ENCODE peak calls at places on chromosomes 1 and 21, in seven cellular contexts. G is mesendoderm, I is neuronal stem cell, W is IMR-90, V is H9, D is H1, B is trophoblast cell. S is an unnamed sample.

GRCh38 chr1:7703321-7704213 is 67.5 kb upstream of the VAMP3 start:
- DNase-seq in G (peak; percentile 58), I (peak; percentile 51), W (no peak), V (peak; percentile 67), D (peak; percentile 73), B (no peak), S (no peak)

GRCh38 chr1:55584521-55585401 is 369.6 kb upstream of the USP24 start:
- DNase-seq in G (peak; percentile 25), I (peak; percentile 32), W (peak; percentile 44), V (no peak), D (no peak), B (no peak), S (no peak)

GRCh38 chr1:156618853-156619581 is at the start of gene HAPLN2:
- DNase-seq in G (peak; percentile 67), I (no peak), W (no peak), V (peak; percentile 80), D (peak; percentile 84), B (no peak), S (no peak)

GRCh38 chr1:51750729-51751128 is 127.8 kb downstream of the NRDC start:
- DNase-seq in G (no peak), I (no peak), W (peak; percentile 42), V (no peak), D (no peak), B (no peak), S (peak; percentile 9)

GRCh38 chr1:221392453-221392852 is 349.4 kb downstream of the DUSP10 start:
- DNase-seq in G (no peak), I (no peak), W (peak; percentile 86), V (no peak), D (no peak), B (no peak), S (peak; percentile 6)

GRCh38 chr21:44702111-44702972 is 5.4 kb downstream of the KRTAP10-12 start:
- DNase-seq in G (no peak), I (no peak), W (no peak), V (no peak), D (no peak), B (no peak), S (no peak)

GRCh38 chr21:44789880-44790279 is 11.7 kb downstream of the UBE2G2 start:
- DNase-seq in G (no peak), I (no peak), W (peak; percentile 58), V (no peak), D (no peak), B (no peak), S (peak; percentile 9)

GRCh38 chr1:11383553-11384169 is 95.3 kb upstream of the DISP3 start:
- DNase-seq in G (no peak), I (no peak), W (no peak), V (no peak), D (no peak), B (no peak), S (no peak)

GRCh38 chr1:63322248-63322943 is at the start of gene FOXD3:
- DNase-seq in G (peak; percentile 87), I (peak; percentile 72), W (peak; percentile 37), V (peak; percentile 92), D (peak; percentile 95), B (no peak), S (peak; percentile 56)

GRCh38 chr1:6003568-6004411 is 11.6 kb upstream of the NPHP4 start:
- DNase-seq in G (no peak), I (peak; percentile 36), W (no peak), V (no peak), D (no peak), B (no peak), S (no peak)

GRCh38 chr1:40439247-40439646 is 11.0 kb upstream of the ZFP69B start:
- DNase-seq in G (no peak), I (no peak), W (no peak), V (no peak), D (no peak), B (no peak), S (no peak)

GRCh38 chr21:38159355-38159754 is 97.4 kb upstream of the KCNJ15 start:
- DNase-seq in G (peak; percentile 87), I (peak; percentile 44), W (peak; percentile 84), V (peak; percentile 73), D (peak; percentile 72), B (peak; percentile 68), S (peak; percentile 75)

GRCh38 chr1:109765896-109766615 is 2.3 kb upstream of the EPS8L3 start:
- DNase-seq in G (no peak), I (no peak), W (no peak), V (no peak), D (no peak), B (no peak), S (no peak)

GRCh38 chr1:186819140-186819539 is 9.6 kb upstream of the PLA2G4A start:
- DNase-seq in G (no peak), I (no peak), W (peak; percentile 90), V (no peak), D (no peak), B (peak; percentile 12), S (peak; percentile 23)

GRCh38 chr1:111604931-111605330 is 14.7 kb upstream of the RAP1A start:
- DNase-seq in G (no peak), I (no peak), W (peak; percentile 72), V (no peak), D (no peak), B (no peak), S (peak; percentile 47)

GRCh38 chr1:67614511-67614934 is 70.5 kb upstream of the GADD45A start:
- DNase-seq in G (no peak), I (no peak), W (peak; percentile 38), V (no peak), D (no peak), B (peak; percentile 6), S (peak; percentile 66)

GRCh38 chr1:45499415-45499769 is 481 bp downstream of the CCDC163 start:
- DNase-seq in G (peak; percentile 34), I (no peak), W (no peak), V (no peak), D (no peak), B (no peak), S (no peak)

GRCh38 chr21:41666641-41667051 is 100.2 kb downstream of the RIPK4 start:
- DNase-seq in G (no peak), I (no peak), W (no peak), V (no peak), D (no peak), B (no peak), S (no peak)

GRCh38 chr1:65309317-65310077 is at the start of gene DNAJC6:
- DNase-seq in G (peak; percentile 88), I (peak; percentile 90), W (peak; percentile 42), V (peak; percentile 90), D (peak; percentile 93), B (peak; percentile 77), S (peak; percentile 81)

GRCh38 chr1:33050221-33051076 is 13.8 kb upstream of the AK2 start:
- DNase-seq in G (no peak), I (no peak), W (peak; percentile 86), V (no peak), D (no peak), B (peak; percentile 43), S (peak; percentile 58)

GRCh38 chr1:92329356-92330129 is 30.7 kb downstream of the RPAP2 start:
- DNase-seq in G (peak; percentile 25), I (no peak), W (peak; percentile 67), V (no peak), D (no peak), B (peak; percentile 82), S (peak; percentile 63)

DNA sequence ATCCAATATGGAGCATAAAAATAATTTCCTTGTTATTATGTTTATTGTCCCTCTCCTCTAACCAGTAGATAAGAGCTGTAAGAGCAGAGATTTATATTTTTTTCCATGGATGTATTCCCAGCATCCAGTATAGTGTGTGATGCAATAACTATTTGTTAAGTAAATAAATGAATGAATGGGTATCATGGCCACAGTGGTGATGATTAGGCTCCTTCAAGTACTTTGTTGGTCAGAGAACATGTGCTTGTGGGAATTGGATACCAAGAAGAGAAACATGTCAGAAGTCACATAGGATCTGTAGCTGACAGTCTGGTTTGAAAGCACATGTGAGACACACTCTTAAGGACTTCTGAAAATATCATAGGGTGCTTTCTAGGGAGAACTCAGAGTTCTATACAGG is 588.5 kb downstream of the AGBL4 start:
- DNase-seq in G (no peak), I (no peak), W (no peak), V (no peak), D (no peak), B (no peak), S (no peak)
- H2BK5ac ChIP-seq in G (no peak overlapping the region), I (no peak overlapping the region), W (no peak overlapping the region), V (no peak overlapping the region), D (no peak overlapping the region), B (no peak overlapping the region), S (no peak overlapping the region)

DNA sequence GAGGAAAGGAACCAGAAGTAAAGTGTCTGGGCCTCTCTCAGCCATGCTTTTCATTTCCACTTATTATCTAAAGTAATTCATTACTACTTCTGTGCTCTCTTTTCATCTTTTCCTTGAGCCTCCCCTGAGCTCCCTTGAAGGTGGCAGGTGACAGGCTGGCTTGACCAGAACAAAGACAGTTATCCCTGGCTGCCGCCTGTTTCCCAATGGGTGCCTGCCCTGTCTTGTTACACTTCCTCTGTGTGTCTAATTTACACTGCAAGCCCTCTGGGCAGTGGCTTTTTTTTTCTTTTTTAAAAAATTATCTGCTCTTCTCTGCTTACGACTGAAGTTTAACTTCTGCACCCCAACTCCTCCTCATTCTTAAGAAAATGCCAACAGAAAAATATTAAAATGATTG is 113.4 kb downstream of the NGF start:
- DNase-seq in G (no peak), I (no peak), W (no peak), V (no peak), D (no peak), B (no peak), S (no peak)
- H2BK5ac ChIP-seq in G (no peak overlapping the region), I (no peak overlapping the region), W (no peak overlapping the region), V (no peak overlapping the region), D (no peak overlapping the region), B (no peak overlapping the region), S (no peak overlapping the region)

GRCh38 chr1:180299486-180300246 is 69.6 kb downstream of the LHX4 start:
- DNase-seq in G (no peak), I (no peak), W (no peak), V (no peak), D (no peak), B (no peak), S (no peak)
- H2BK5ac ChIP-seq in G (no peak overlapping the region), I (no peak overlapping the region), W (no peak overlapping the region), V (no peak overlapping the region), D (no peak overlapping the region), B (no peak overlapping the region), S (no peak overlapping the region)

GRCh38 chr1:203569490-203570318 is 56.9 kb upstream of the ATP2B4 start:
- DNase-seq in G (no peak), I (no peak), W (peak; percentile 83), V (no peak), D (no peak), B (peak; percentile 95), S (peak; percentile 29)

GRCh38 chr1:203563291-203563690 is 63.3 kb upstream of the ATP2B4 start:
- DNase-seq in G (no peak), I (no peak), W (no peak), V (no peak), D (no peak), B (no peak), S (no peak)

GRCh38 chr1:203559523-203559922 is 65.6 kb downstream of the OPTC start:
- DNase-seq in G (no peak), I (no peak), W (peak; percentile 87), V (no peak), D (no peak), B (no peak), S (peak; percentile 69)

GRCh38 chr1:203567596-203567995 is 59.0 kb upstream of the ATP2B4 start:
- DNase-seq in G (no peak), I (no peak), W (no peak), V (no peak), D (no peak), B (peak; percentile 71), S (no peak)

DNA sequence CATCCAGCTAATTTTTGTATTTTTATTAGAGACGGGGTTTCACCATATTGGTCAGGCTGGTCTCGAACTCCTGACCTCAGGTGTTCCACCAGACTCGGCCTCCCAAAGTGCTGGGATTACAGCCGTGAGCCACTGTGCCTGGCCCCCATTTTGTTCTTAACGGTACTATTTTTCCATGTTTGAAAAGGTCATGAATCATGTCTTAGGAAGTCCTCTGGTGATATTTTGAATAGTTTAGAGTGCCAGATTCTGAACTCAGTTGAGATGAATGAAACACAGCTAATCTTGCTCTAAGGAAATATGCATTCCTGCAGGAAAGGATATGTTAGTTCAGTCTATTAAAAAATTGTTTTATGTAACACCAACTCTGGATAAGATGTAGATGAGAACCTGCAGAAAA is 62.6 kb upstream of the ATP2B4 start:
- DNase-seq in G (no peak), I (no peak), W (peak; percentile 58), V (no peak), D (no peak), B (peak; percentile 73), S (no peak)
- H2BK5ac ChIP-seq in G (no peak overlapping the region), I (no peak overlapping the region), W (peak overlapping the region; percentile 92), V (no peak overlapping the region), D (no peak overlapping the region), B (no peak overlapping the region), S (no peak overlapping the region)